ENCODE peak calls at places on chromosomes 5 and 9, in four cellular contexts. L, I, T and Z are unnamed samples.

GRCh38 chr9:35658894-35659220 is 765 bp downstream of the CCDC107 start:
- DNase-seq in I (peak), T (no peak), L (peak), Z (no peak)

GRCh38 chr5:80865547-80865946 is 94.6 kb upstream of the RASGRF2 start:
- DNase-seq in I (no peak), T (no peak), L (no peak), Z (no peak)

GRCh38 chr5:43428034-43428712 is 16.0 kb upstream of the CCL28 start:
- DNase-seq in I (no peak), T (no peak), L (no peak), Z (no peak)

GRCh38 chr5:151724360-151724759 is 34.1 kb downstream of the ATOX1 start:
- DNase-seq in I (no peak), L (no peak), T (no peak), Z (no peak)

GRCh38 chr5:63962345-63962744 is at the start of gene HTR1A:
- DNase-seq in T (no peak), L (no peak), I (no peak), Z (no peak)

GRCh38 chr9:93460689-93461413 is 7.5 kb upstream of the FAM120AOS start:
- DNase-seq in T (no peak), L (no peak), I (no peak), Z (no peak)

GRCh38 chr5:147504001-147504400 is 5.9 kb downstream of the DPYSL3 start:
- DNase-seq in T (no peak), L (no peak), I (no peak), Z (no peak)

GRCh38 chr9:37929441-37929895 is 25.5 kb upstream of the SLC25A51 start:
- DNase-seq in L (no peak), I (no peak), T (no peak), Z (no peak)

GRCh38 chr9:105132576-105132975 is 111.9 kb upstream of the SLC44A1 start:
- DNase-seq in T (no peak), I (no peak), L (no peak), Z (no peak)

GRCh38 chr5:66987949-66988838 is 208.4 kb downstream of the CD180 start:
- DNase-seq in I (no peak), L (peak), T (no peak), Z (no peak)

GRCh38 chr9:95008151-95008771 is 281.8 kb downstream of the AOPEP start:
- DNase-seq in I (no peak), L (peak), T (no peak), Z (no peak)

GRCh38 chr9:120366646-120367019 is 213.3 kb downstream of the CDK5RAP2 start:
- DNase-seq in T (no peak), L (no peak), I (no peak), Z (no peak)

GRCh38 chr9:136686794-136687711 is at the start of gene AGPAT2:
- DNase-seq in L (peak), I (peak), T (peak), Z (peak)

GRCh38 chr5:172886396-172886932 is 52.4 kb downstream of the ERGIC1 start:
- DNase-seq in T (no peak), I (no peak), L (no peak), Z (no peak)

GRCh38 chr5:36576721-36577120 is 29.7 kb upstream of the SLC1A3 start:
- DNase-seq in I (no peak), T (no peak), L (no peak), Z (no peak)

GRCh38 chr9:35000535-35001284 is 11.2 kb downstream of the DNAJB5 start:
- DNase-seq in L (no peak), I (no peak), T (no peak), Z (no peak)

GRCh38 chr9:3768286-3768685 is 242.5 kb upstream of the RFX3 start:
- DNase-seq in T (no peak), I (no peak), L (no peak), Z (no peak)

GRCh38 chr5:133214153-133214820 is 162.5 kb downstream of the HSPA4 start:
- DNase-seq in T (no peak), L (no peak), I (no peak), Z (no peak)

GRCh38 chr5:153517105-153517700 is 26.7 kb downstream of the GRIA1 start:
- DNase-seq in T (no peak), I (no peak), L (no peak), Z (no peak)

GRCh38 chr9:136049451-136050265 is 45.4 kb downstream of the NACC2 start:
- DNase-seq in T (no peak), I (peak), L (no peak), Z (no peak)

GRCh38 chr9:79559501-79560181 is 12.1 kb upstream of the TLE4 start:
- DNase-seq in L (peak), I (no peak), T (no peak), Z (peak)

GRCh38 chr9:114958021-114958846 is 27.8 kb upstream of the TNFSF8 start:
- DNase-seq in L (no peak), I (peak), T (no peak), Z (no peak)

GRCh38 chr5:143016777-143017374 is 246.7 kb downstream of the ARHGAP26 start:
- DNase-seq in I (no peak), L (peak), T (no peak), Z (no peak)

GRCh38 chr9:85900504-85901201 is 40.3 kb upstream of the NAA35 start:
- DNase-seq in L (no peak), T (no peak), I (no peak), Z (no peak)

GRCh38 chr9:127049044-127049443 is 73.4 kb downstream of the ANGPTL2 start:
- DNase-seq in L (no peak), I (peak), T (no peak), Z (peak)

GRCh38 chr5:116651653-116652052 is 77.0 kb upstream of the SEMA6A start:
- DNase-seq in I (no peak), T (no peak), L (no peak), Z (no peak)

GRCh38 chr5:154986151-154986550 is 27.4 kb upstream of the KIF4B start:
- DNase-seq in T (no peak), I (no peak), L (no peak), Z (no peak)